ENCODE peak calls at places on chromosomes 11 and 22, in eight cellular contexts. One of them, this sample, is unnamed.
A peak's percentile ranks its signal among the peaks of the same experiment; 100 is the strongest.

GRCh38 chr22:42443240-42444059 is 11.2 kb upstream of the NFAM1 start:
- DNase-seq in GM10248: no peak
- DNase-seq in adrenal gland: no peak
- DNase-seq in astrocyte: no peak
- DNase-seq in IMR-90: no peak
- DNase-seq in body of pancreas: no peak
- DNase-seq in foreskin fibroblast: no peak
- DNase-seq in HFF-Myc: no peak
- DNase-seq in this sample: no peak

GRCh38 chr11:69718147-69718546 is 14.3 kb upstream of the FGF19 start:
- DNase-seq in GM10248: peak; percentile 70
- DNase-seq in IMR-90: peak; percentile 23
- DNase-seq in adrenal gland: no peak
- DNase-seq in astrocyte: no peak
- DNase-seq in HFF-Myc: no peak
- DNase-seq in foreskin fibroblast: no peak
- DNase-seq in body of pancreas: no peak
- DNase-seq in this sample: no peak

GRCh38 chr11:71304491-71304890 is 52.1 kb upstream of the SHANK2 start:
- DNase-seq in astrocyte: no peak
- DNase-seq in HFF-Myc: no peak
- DNase-seq in IMR-90: no peak
- DNase-seq in GM10248: no peak
- DNase-seq in body of pancreas: no peak
- DNase-seq in foreskin fibroblast: no peak
- DNase-seq in adrenal gland: peak; percentile 7
- DNase-seq in this sample: no peak

GRCh38 chr11:77776455-77776854 is 44.1 kb downstream of the RSF1 start:
- DNase-seq in HFF-Myc: no peak
- DNase-seq in astrocyte: no peak
- DNase-seq in foreskin fibroblast: no peak
- DNase-seq in GM10248: no peak
- DNase-seq in IMR-90: peak; percentile 20
- DNase-seq in body of pancreas: no peak
- DNase-seq in adrenal gland: no peak
- DNase-seq in this sample: peak; percentile 18

GRCh38 chr11:44257338-44258189 is 52.4 kb downstream of the ALX4 start:
- DNase-seq in IMR-90: no peak
- DNase-seq in GM10248: no peak
- DNase-seq in HFF-Myc: no peak
- DNase-seq in adrenal gland: peak; percentile 47
- DNase-seq in body of pancreas: no peak
- DNase-seq in astrocyte: no peak
- DNase-seq in foreskin fibroblast: no peak
- DNase-seq in this sample: no peak

GRCh38 chr11:12979928-12980689 is 29.0 kb upstream of the RASSF10 start:
- DNase-seq in GM10248: no peak
- DNase-seq in foreskin fibroblast: no peak
- DNase-seq in body of pancreas: no peak
- DNase-seq in astrocyte: no peak
- DNase-seq in IMR-90: no peak
- DNase-seq in adrenal gland: no peak
- DNase-seq in HFF-Myc: no peak
- DNase-seq in this sample: no peak

GRCh38 chr11:16883179-16883578 is 131.0 kb downstream of the PLEKHA7 start:
- DNase-seq in astrocyte: no peak
- DNase-seq in HFF-Myc: no peak
- DNase-seq in foreskin fibroblast: no peak
- DNase-seq in IMR-90: no peak
- DNase-seq in GM10248: no peak
- DNase-seq in adrenal gland: no peak
- DNase-seq in body of pancreas: no peak
- DNase-seq in this sample: no peak

GRCh38 chr22:37880668-37881440 is 25.2 kb upstream of the MICALL1 start:
- DNase-seq in IMR-90: peak; percentile 84
- DNase-seq in foreskin fibroblast: peak; percentile 60
- DNase-seq in astrocyte: peak; percentile 58
- DNase-seq in adrenal gland: no peak
- DNase-seq in body of pancreas: no peak
- DNase-seq in GM10248: no peak
- DNase-seq in HFF-Myc: no peak
- DNase-seq in this sample: peak; percentile 67

GRCh38 chr22:26601726-26602125 is 11.8 kb upstream of the TPST2 start:
- DNase-seq in foreskin fibroblast: no peak
- DNase-seq in IMR-90: no peak
- DNase-seq in HFF-Myc: no peak
- DNase-seq in adrenal gland: no peak
- DNase-seq in astrocyte: no peak
- DNase-seq in GM10248: no peak
- DNase-seq in body of pancreas: no peak
- DNase-seq in this sample: no peak

GRCh38 chr11:61121917-61122316 is 19.6 kb downstream of the CD5 start:
- DNase-seq in body of pancreas: no peak
- DNase-seq in IMR-90: no peak
- DNase-seq in adrenal gland: no peak
- DNase-seq in foreskin fibroblast: no peak
- DNase-seq in astrocyte: no peak
- DNase-seq in HFF-Myc: no peak
- DNase-seq in GM10248: no peak
- DNase-seq in this sample: no peak

GRCh38 chr11:6646631-6647281 is 8.9 kb downstream of the DCHS1 start:
- DNase-seq in adrenal gland: no peak
- DNase-seq in foreskin fibroblast: peak; percentile 77
- DNase-seq in astrocyte: no peak
- DNase-seq in GM10248: peak; percentile 81
- DNase-seq in body of pancreas: no peak
- DNase-seq in IMR-90: peak; percentile 60
- DNase-seq in HFF-Myc: peak; percentile 91
- DNase-seq in this sample: peak; percentile 76

GRCh38 chr11:14908214-14908880 is 16.3 kb upstream of the CYP2R1 start:
- DNase-seq in GM10248: no peak
- DNase-seq in HFF-Myc: no peak
- DNase-seq in adrenal gland: no peak
- DNase-seq in IMR-90: peak; percentile 34
- DNase-seq in foreskin fibroblast: peak; percentile 33
- DNase-seq in body of pancreas: peak; percentile 40
- DNase-seq in astrocyte: peak; percentile 23
- DNase-seq in this sample: peak; percentile 68

GRCh38 chr11:44766112-44766971 is 39.6 kb downstream of the TSPAN18 start:
- DNase-seq in body of pancreas: peak; percentile 72
- DNase-seq in GM10248: no peak
- DNase-seq in astrocyte: peak; percentile 90
- DNase-seq in adrenal gland: peak; percentile 91
- DNase-seq in foreskin fibroblast: peak; percentile 37
- DNase-seq in HFF-Myc: no peak
- DNase-seq in IMR-90: peak; percentile 93
- DNase-seq in this sample: peak; percentile 93

GRCh38 chr22:22087854-22088657 is 105.5 kb upstream of the TOP3B start:
- DNase-seq in IMR-90: no peak
- DNase-seq in adrenal gland: no peak
- DNase-seq in astrocyte: no peak
- DNase-seq in body of pancreas: no peak
- DNase-seq in GM10248: no peak
- DNase-seq in HFF-Myc: no peak
- DNase-seq in foreskin fibroblast: no peak
- DNase-seq in this sample: no peak

GRCh38 chr11:128965485-128965884 is 22.8 kb upstream of the TP53AIP1 start:
- DNase-seq in IMR-90: no peak
- DNase-seq in GM10248: peak; percentile 58
- DNase-seq in adrenal gland: no peak
- DNase-seq in HFF-Myc: no peak
- DNase-seq in body of pancreas: no peak
- DNase-seq in foreskin fibroblast: no peak
- DNase-seq in astrocyte: no peak
- DNase-seq in this sample: peak; percentile 6

GRCh38 chr22:42928969-42929837 is 72.1 kb upstream of the ARFGAP3 start:
- DNase-seq in HFF-Myc: no peak
- DNase-seq in astrocyte: no peak
- DNase-seq in foreskin fibroblast: no peak
- DNase-seq in GM10248: no peak
- DNase-seq in adrenal gland: peak; percentile 84
- DNase-seq in IMR-90: no peak
- DNase-seq in body of pancreas: peak; percentile 66
- DNase-seq in this sample: peak; percentile 24

GRCh38 chr11:68308068-68308467 is 4.3 kb upstream of the LRP5 start:
- DNase-seq in astrocyte: no peak
- DNase-seq in GM10248: no peak
- DNase-seq in body of pancreas: no peak
- DNase-seq in adrenal gland: no peak
- DNase-seq in IMR-90: no peak
- DNase-seq in HFF-Myc: no peak
- DNase-seq in foreskin fibroblast: no peak
- DNase-seq in this sample: no peak

GRCh38 chr22:29328055-29328454 is 12.6 kb upstream of the RASL10A start:
- DNase-seq in body of pancreas: no peak
- DNase-seq in astrocyte: no peak
- DNase-seq in adrenal gland: no peak
- DNase-seq in foreskin fibroblast: no peak
- DNase-seq in GM10248: no peak
- DNase-seq in IMR-90: no peak
- DNase-seq in HFF-Myc: no peak
- DNase-seq in this sample: no peak

GRCh38 chr11:95432714-95433503 is 201.9 kb upstream of the SESN3 start:
- DNase-seq in HFF-Myc: no peak
- DNase-seq in foreskin fibroblast: peak; percentile 7
- DNase-seq in GM10248: no peak
- DNase-seq in IMR-90: no peak
- DNase-seq in astrocyte: no peak
- DNase-seq in adrenal gland: no peak
- DNase-seq in body of pancreas: no peak
- DNase-seq in this sample: no peak

GRCh38 chr11:35295751-35296150 is 123.6 kb downstream of the SLC1A2 start:
- DNase-seq in HFF-Myc: no peak
- DNase-seq in body of pancreas: peak; percentile 36
- DNase-seq in adrenal gland: no peak
- DNase-seq in IMR-90: no peak
- DNase-seq in astrocyte: no peak
- DNase-seq in foreskin fibroblast: no peak
- DNase-seq in GM10248: no peak
- DNase-seq in this sample: no peak

GRCh38 chr11:62880231-62880802 is 379 bp upstream of the SLC3A2 start:
- DNase-seq in body of pancreas: peak; percentile 47
- DNase-seq in IMR-90: peak; percentile 88
- DNase-seq in GM10248: peak; percentile 68
- DNase-seq in adrenal gland: no peak
- DNase-seq in foreskin fibroblast: peak; percentile 89
- DNase-seq in HFF-Myc: no peak
- DNase-seq in astrocyte: peak; percentile 81
- DNase-seq in this sample: peak; percentile 86

GRCh38 chr22:30943368-30943767 is 25.2 kb downstream of the MORC2 start:
- DNase-seq in astrocyte: no peak
- DNase-seq in IMR-90: no peak
- DNase-seq in GM10248: no peak
- DNase-seq in body of pancreas: no peak
- DNase-seq in foreskin fibroblast: no peak
- DNase-seq in adrenal gland: no peak
- DNase-seq in HFF-Myc: no peak
- DNase-seq in this sample: no peak

GRCh38 chr11:67252831-67253239 is 13.4 kb upstream of the GRK2 start:
- DNase-seq in GM10248: no peak
- DNase-seq in astrocyte: peak; percentile 14
- DNase-seq in adrenal gland: no peak
- DNase-seq in HFF-Myc: no peak
- DNase-seq in foreskin fibroblast: peak; percentile 35
- DNase-seq in body of pancreas: no peak
- DNase-seq in IMR-90: peak; percentile 36
- DNase-seq in this sample: peak; percentile 33

GRCh38 chr11:119773016-119773415 is 44.0 kb upstream of the NECTIN1 start:
- DNase-seq in foreskin fibroblast: no peak
- DNase-seq in IMR-90: no peak
- DNase-seq in body of pancreas: no peak
- DNase-seq in HFF-Myc: no peak
- DNase-seq in adrenal gland: no peak
- DNase-seq in GM10248: no peak
- DNase-seq in astrocyte: no peak
- DNase-seq in this sample: no peak

GRCh38 chr11:119771210-119771770 is 42.3 kb upstream of the NECTIN1 start:
- DNase-seq in HFF-Myc: no peak
- DNase-seq in GM10248: no peak
- DNase-seq in astrocyte: no peak
- DNase-seq in body of pancreas: no peak
- DNase-seq in foreskin fibroblast: no peak
- DNase-seq in adrenal gland: no peak
- DNase-seq in IMR-90: no peak
- DNase-seq in this sample: no peak

GRCh38 chr11:119772581-119772980 is 43.6 kb upstream of the NECTIN1 start:
- DNase-seq in body of pancreas: no peak
- DNase-seq in GM10248: no peak
- DNase-seq in adrenal gland: no peak
- DNase-seq in HFF-Myc: no peak
- DNase-seq in astrocyte: no peak
- DNase-seq in foreskin fibroblast: no peak
- DNase-seq in IMR-90: no peak
- DNase-seq in this sample: no peak

GRCh38 chr11:119776031-119776636 is 47.1 kb upstream of the NECTIN1 start:
- DNase-seq in body of pancreas: no peak
- DNase-seq in GM10248: no peak
- DNase-seq in foreskin fibroblast: no peak
- DNase-seq in IMR-90: no peak
- DNase-seq in HFF-Myc: no peak
- DNase-seq in adrenal gland: no peak
- DNase-seq in astrocyte: no peak
- DNase-seq in this sample: no peak

GRCh38 chr11:119774180-119774763 is 45.3 kb upstream of the NECTIN1 start:
- DNase-seq in HFF-Myc: no peak
- DNase-seq in GM10248: no peak
- DNase-seq in IMR-90: peak; percentile 13
- DNase-seq in astrocyte: no peak
- DNase-seq in foreskin fibroblast: no peak
- DNase-seq in adrenal gland: no peak
- DNase-seq in body of pancreas: no peak
- DNase-seq in this sample: peak; percentile 46
- TF ChIP-seq CTCF in HFF-Myc: no peak
- TF ChIP-seq CTCF in GM10248: no peak
- TF ChIP-seq CTCF in IMR-90: no peak
- TF ChIP-seq CTCF in astrocyte: no peak
- TF ChIP-seq CTCF in foreskin fibroblast: no peak
- TF ChIP-seq CTCF in adrenal gland: no peak
- TF ChIP-seq CTCF in body of pancreas: no peak
- TF ChIP-seq CTCF in this sample: no peak

GRCh38 chr11:65599216-65599954 is 3.8 kb upstream of the KCNK7 start:
- DNase-seq in adrenal gland: no peak
- DNase-seq in HFF-Myc: no peak
- DNase-seq in IMR-90: no peak
- DNase-seq in astrocyte: no peak
- DNase-seq in body of pancreas: no peak
- DNase-seq in foreskin fibroblast: no peak
- DNase-seq in GM10248: no peak
- DNase-seq in this sample: no peak
- TF ChIP-seq CTCF in adrenal gland: no peak
- TF ChIP-seq CTCF in HFF-Myc: no peak
- TF ChIP-seq CTCF in IMR-90: no peak
- TF ChIP-seq CTCF in astrocyte: no peak
- TF ChIP-seq CTCF in body of pancreas: no peak
- TF ChIP-seq CTCF in foreskin fibroblast: no peak
- TF ChIP-seq CTCF in GM10248: no peak
- TF ChIP-seq CTCF in this sample: no peak

GRCh38 chr11:27716850-27717249 is 16.6 kb upstream of the BDNF start:
- DNase-seq in foreskin fibroblast: no peak
- DNase-seq in GM10248: no peak
- DNase-seq in adrenal gland: no peak
- DNase-seq in IMR-90: peak; percentile 71
- DNase-seq in HFF-Myc: no peak
- DNase-seq in body of pancreas: no peak
- DNase-seq in astrocyte: no peak
- DNase-seq in this sample: peak; percentile 64
- TF ChIP-seq CTCF in foreskin fibroblast: peak; percentile 54
- TF ChIP-seq CTCF in GM10248: no peak
- TF ChIP-seq CTCF in adrenal gland: no peak
- TF ChIP-seq CTCF in IMR-90: peak; percentile 60
- TF ChIP-seq CTCF in HFF-Myc: peak; percentile 22
- TF ChIP-seq CTCF in body of pancreas: no peak
- TF ChIP-seq CTCF in astrocyte: peak; percentile 20
- TF ChIP-seq CTCF in this sample: peak; percentile 43

GRCh38 chr11:103735497-103736032 is 300.9 kb upstream of the DDI1 start:
- DNase-seq in IMR-90: peak; percentile 46
- DNase-seq in HFF-Myc: no peak
- DNase-seq in GM10248: no peak
- DNase-seq in body of pancreas: no peak
- DNase-seq in adrenal gland: no peak
- DNase-seq in astrocyte: peak; percentile 13
- DNase-seq in foreskin fibroblast: no peak
- DNase-seq in this sample: no peak
- TF ChIP-seq CTCF in IMR-90: no peak
- TF ChIP-seq CTCF in HFF-Myc: no peak
- TF ChIP-seq CTCF in GM10248: no peak
- TF ChIP-seq CTCF in body of pancreas: no peak
- TF ChIP-seq CTCF in adrenal gland: no peak
- TF ChIP-seq CTCF in astrocyte: no peak
- TF ChIP-seq CTCF in foreskin fibroblast: no peak
- TF ChIP-seq CTCF in this sample: no peak